ENCODE peak calls at places on chromosome 2, in eight cellular contexts. One of them, this sample, is unnamed.

GRCh38 chr2:25738383-25739343 is 65.3 kb upstream of the DTNB start:
- DNase-seq in progenitor cell of endocrine pancreas: no peak
- DNase-seq in heart right ventricle: no peak
- DNase-seq in brain microvascular endothelial cell: no peak
- DNase-seq in endothelial cell of umbilical vein: no peak
- DNase-seq in stomach: no peak
- DNase-seq in glutamatergic neuron: no peak
- DNase-seq in IMR-90: no peak
- DNase-seq in this sample: no peak

GRCh38 chr2:161353543-161353942 is 45.3 kb downstream of the PSMD14 start:
- DNase-seq in progenitor cell of endocrine pancreas: no peak
- DNase-seq in heart right ventricle: no peak
- DNase-seq in brain microvascular endothelial cell: no peak
- DNase-seq in endothelial cell of umbilical vein: no peak
- DNase-seq in stomach: no peak
- DNase-seq in glutamatergic neuron: no peak
- DNase-seq in IMR-90: peak; percentile 37
- DNase-seq in this sample: no peak

GRCh38 chr2:100606740-100607343 is 44.0 kb downstream of the PDCL3 start:
- DNase-seq in progenitor cell of endocrine pancreas: no peak
- DNase-seq in heart right ventricle: no peak
- DNase-seq in brain microvascular endothelial cell: peak; percentile 46
- DNase-seq in endothelial cell of umbilical vein: peak; percentile 47
- DNase-seq in stomach: no peak
- DNase-seq in glutamatergic neuron: peak; percentile 40
- DNase-seq in IMR-90: peak; percentile 46
- DNase-seq in this sample: peak; percentile 35

GRCh38 chr2:233353769-233354499 is at the start of gene DGKD:
- DNase-seq in progenitor cell of endocrine pancreas: peak; percentile 69
- DNase-seq in heart right ventricle: peak; percentile 75
- DNase-seq in brain microvascular endothelial cell: no peak
- DNase-seq in endothelial cell of umbilical vein: peak; percentile 56
- DNase-seq in stomach: peak; percentile 69
- DNase-seq in glutamatergic neuron: peak; percentile 74
- DNase-seq in IMR-90: no peak
- DNase-seq in this sample: peak; percentile 80

GRCh38 chr2:135913726-135914365 is 37.6 kb upstream of the MCM6 start:
- DNase-seq in progenitor cell of endocrine pancreas: no peak
- DNase-seq in heart right ventricle: no peak
- DNase-seq in brain microvascular endothelial cell: peak; percentile 53
- DNase-seq in endothelial cell of umbilical vein: peak; percentile 59
- DNase-seq in stomach: no peak
- DNase-seq in glutamatergic neuron: no peak
- DNase-seq in IMR-90: peak; percentile 47
- DNase-seq in this sample: peak; percentile 34

GRCh38 chr2:238684362-238685326 is 163.2 kb upstream of the TWIST2 start:
- DNase-seq in progenitor cell of endocrine pancreas: no peak
- DNase-seq in heart right ventricle: no peak
- DNase-seq in brain microvascular endothelial cell: peak; percentile 95
- DNase-seq in endothelial cell of umbilical vein: peak; percentile 16
- DNase-seq in stomach: no peak
- DNase-seq in glutamatergic neuron: no peak
- DNase-seq in IMR-90: peak; percentile 99
- DNase-seq in this sample: no peak

GRCh38 chr2:201996006-201996405 is 37.6 kb upstream of the FZD7 start:
- DNase-seq in progenitor cell of endocrine pancreas: peak; percentile 19
- DNase-seq in heart right ventricle: no peak
- DNase-seq in brain microvascular endothelial cell: no peak
- DNase-seq in endothelial cell of umbilical vein: no peak
- DNase-seq in stomach: no peak
- DNase-seq in glutamatergic neuron: no peak
- DNase-seq in IMR-90: no peak
- DNase-seq in this sample: no peak

GRCh38 chr2:118858485-118859156 is 11.2 kb upstream of the EN1 start:
- DNase-seq in progenitor cell of endocrine pancreas: no peak
- DNase-seq in heart right ventricle: no peak
- DNase-seq in brain microvascular endothelial cell: no peak
- DNase-seq in endothelial cell of umbilical vein: no peak
- DNase-seq in stomach: no peak
- DNase-seq in glutamatergic neuron: peak; percentile 34
- DNase-seq in IMR-90: no peak
- DNase-seq in this sample: peak; percentile 44

GRCh38 chr2:70947556-70948184 is 12.0 kb downstream of the ATP6V1B1 start:
- DNase-seq in progenitor cell of endocrine pancreas: peak; percentile 6
- DNase-seq in heart right ventricle: no peak
- DNase-seq in brain microvascular endothelial cell: peak; percentile 68
- DNase-seq in endothelial cell of umbilical vein: peak; percentile 65
- DNase-seq in stomach: no peak
- DNase-seq in glutamatergic neuron: no peak
- DNase-seq in IMR-90: peak; percentile 75
- DNase-seq in this sample: no peak

GRCh38 chr2:109209412-109209811 is 80.4 kb downstream of the SH3RF3 start:
- DNase-seq in progenitor cell of endocrine pancreas: no peak
- DNase-seq in heart right ventricle: no peak
- DNase-seq in brain microvascular endothelial cell: peak; percentile 51
- DNase-seq in endothelial cell of umbilical vein: peak; percentile 73
- DNase-seq in stomach: no peak
- DNase-seq in glutamatergic neuron: no peak
- DNase-seq in IMR-90: peak; percentile 89
- DNase-seq in this sample: no peak

GRCh38 chr2:9228088-9228751 is 21.6 kb downstream of the ASAP2 start:
- DNase-seq in progenitor cell of endocrine pancreas: no peak
- DNase-seq in heart right ventricle: no peak
- DNase-seq in brain microvascular endothelial cell: peak; percentile 85
- DNase-seq in endothelial cell of umbilical vein: peak; percentile 59
- DNase-seq in stomach: no peak
- DNase-seq in glutamatergic neuron: no peak
- DNase-seq in IMR-90: peak; percentile 88
- DNase-seq in this sample: no peak

GRCh38 chr2:67952066-67952465 is 110.7 kb downstream of the C1D start:
- DNase-seq in progenitor cell of endocrine pancreas: no peak
- DNase-seq in heart right ventricle: no peak
- DNase-seq in brain microvascular endothelial cell: no peak
- DNase-seq in endothelial cell of umbilical vein: no peak
- DNase-seq in stomach: no peak
- DNase-seq in glutamatergic neuron: no peak
- DNase-seq in IMR-90: no peak
- DNase-seq in this sample: no peak

GRCh38 chr2:169693344-169693743 is 861 bp downstream of the CFAP210 start:
- DNase-seq in progenitor cell of endocrine pancreas: no peak
- DNase-seq in heart right ventricle: no peak
- DNase-seq in brain microvascular endothelial cell: no peak
- DNase-seq in endothelial cell of umbilical vein: peak; percentile 31
- DNase-seq in stomach: no peak
- DNase-seq in glutamatergic neuron: no peak
- DNase-seq in IMR-90: no peak
- DNase-seq in this sample: no peak

GRCh38 chr2:53787255-53787910 is 539 bp downstream of the ERLEC1 start:
- DNase-seq in progenitor cell of endocrine pancreas: no peak
- DNase-seq in heart right ventricle: no peak
- DNase-seq in brain microvascular endothelial cell: peak; percentile 10
- DNase-seq in endothelial cell of umbilical vein: peak; percentile 63
- DNase-seq in stomach: no peak
- DNase-seq in glutamatergic neuron: no peak
- DNase-seq in IMR-90: peak; percentile 48
- DNase-seq in this sample: no peak

GRCh38 chr2:27664622-27665363 is 1.1 kb downstream of the SLC4A1AP start:
- DNase-seq in progenitor cell of endocrine pancreas: no peak
- DNase-seq in heart right ventricle: no peak
- DNase-seq in brain microvascular endothelial cell: no peak
- DNase-seq in endothelial cell of umbilical vein: no peak
- DNase-seq in stomach: no peak
- DNase-seq in glutamatergic neuron: no peak
- DNase-seq in IMR-90: no peak
- DNase-seq in this sample: no peak

GRCh38 chr2:170873035-170873692 is 55.9 kb upstream of the GORASP2 start:
- DNase-seq in progenitor cell of endocrine pancreas: peak; percentile 69
- DNase-seq in heart right ventricle: peak; percentile 61
- DNase-seq in brain microvascular endothelial cell: peak; percentile 50
- DNase-seq in endothelial cell of umbilical vein: peak; percentile 79
- DNase-seq in stomach: peak; percentile 76
- DNase-seq in glutamatergic neuron: peak; percentile 84
- DNase-seq in IMR-90: peak; percentile 59
- DNase-seq in this sample: peak; percentile 85

GRCh38 chr2:220000586-220000985 is 373.2 kb downstream of the SLC4A3 start:
- DNase-seq in progenitor cell of endocrine pancreas: no peak
- DNase-seq in heart right ventricle: no peak
- DNase-seq in brain microvascular endothelial cell: no peak
- DNase-seq in endothelial cell of umbilical vein: no peak
- DNase-seq in stomach: no peak
- DNase-seq in glutamatergic neuron: no peak
- DNase-seq in IMR-90: no peak
- DNase-seq in this sample: no peak

GRCh38 chr2:9774266-9774665 is 69.0 kb upstream of the TAF1B start:
- DNase-seq in progenitor cell of endocrine pancreas: no peak
- DNase-seq in heart right ventricle: peak; percentile 69
- DNase-seq in brain microvascular endothelial cell: peak; percentile 18
- DNase-seq in endothelial cell of umbilical vein: no peak
- DNase-seq in stomach: no peak
- DNase-seq in glutamatergic neuron: no peak
- DNase-seq in IMR-90: no peak
- DNase-seq in this sample: no peak

GRCh38 chr2:197311521-197312033 is 997 bp upstream of the ANKRD44 start:
- DNase-seq in progenitor cell of endocrine pancreas: no peak
- DNase-seq in heart right ventricle: no peak
- DNase-seq in brain microvascular endothelial cell: no peak
- DNase-seq in endothelial cell of umbilical vein: no peak
- DNase-seq in stomach: no peak
- DNase-seq in glutamatergic neuron: no peak
- DNase-seq in IMR-90: no peak
- DNase-seq in this sample: no peak

GRCh38 chr2:197309369-197310231 is 980 bp downstream of the ANKRD44 start:
- DNase-seq in progenitor cell of endocrine pancreas: peak; percentile 12
- DNase-seq in heart right ventricle: peak; percentile 23
- DNase-seq in brain microvascular endothelial cell: no peak
- DNase-seq in endothelial cell of umbilical vein: no peak
- DNase-seq in stomach: peak; percentile 41
- DNase-seq in glutamatergic neuron: peak; percentile 42
- DNase-seq in IMR-90: no peak
- DNase-seq in this sample: no peak

GRCh38 chr2:197310940-197311485 is 433 bp upstream of the ANKRD44 start:
- DNase-seq in progenitor cell of endocrine pancreas: no peak
- DNase-seq in heart right ventricle: no peak
- DNase-seq in brain microvascular endothelial cell: no peak
- DNase-seq in endothelial cell of umbilical vein: no peak
- DNase-seq in stomach: no peak
- DNase-seq in glutamatergic neuron: no peak
- DNase-seq in IMR-90: no peak
- DNase-seq in this sample: no peak

GRCh38 chr2:197308635-197309368 is 1.8 kb downstream of the ANKRD44 start:
- DNase-seq in progenitor cell of endocrine pancreas: no peak
- DNase-seq in heart right ventricle: no peak
- DNase-seq in brain microvascular endothelial cell: no peak
- DNase-seq in endothelial cell of umbilical vein: no peak
- DNase-seq in stomach: no peak
- DNase-seq in glutamatergic neuron: no peak
- DNase-seq in IMR-90: no peak
- DNase-seq in this sample: no peak

DNA sequence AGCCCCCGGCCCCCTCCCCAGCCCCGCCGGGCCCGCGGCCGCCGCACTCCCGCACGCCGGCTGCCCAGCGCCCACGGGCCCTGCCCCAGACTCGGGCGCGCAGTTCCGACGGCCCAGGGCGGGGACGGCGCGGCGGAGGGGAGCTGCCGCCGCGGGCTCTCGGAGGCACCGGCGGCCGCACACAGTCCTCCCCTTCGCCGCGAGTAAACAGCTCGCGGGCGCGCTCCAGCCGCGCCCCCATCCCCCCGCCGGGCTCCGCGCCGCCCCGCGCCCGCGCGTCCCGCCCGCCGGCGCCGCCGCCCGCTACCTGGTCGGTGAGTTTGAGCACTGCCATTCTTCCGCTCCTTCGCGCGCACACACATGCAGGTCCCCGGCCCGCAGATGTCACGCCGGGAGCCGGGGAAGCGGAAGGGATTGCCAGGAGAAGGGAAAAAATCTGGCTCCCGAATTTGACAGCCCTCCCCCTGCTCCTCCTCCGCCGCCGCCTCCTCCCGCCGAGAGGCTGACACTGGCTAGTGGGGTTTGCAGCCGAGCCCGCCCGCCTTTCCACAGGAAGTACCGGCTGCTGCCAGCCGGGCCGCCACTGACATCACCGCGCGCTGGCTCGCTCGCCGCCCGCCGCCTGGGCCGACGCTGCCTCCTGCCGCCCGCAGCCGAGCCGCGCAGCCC is at the start of gene ANKRD44:
- DNase-seq in progenitor cell of endocrine pancreas: peak; percentile 67
- DNase-seq in heart right ventricle: peak; percentile 93
- DNase-seq in brain microvascular endothelial cell: peak; percentile 71
- DNase-seq in endothelial cell of umbilical vein: peak; percentile 72
- DNase-seq in stomach: peak; percentile 89
- DNase-seq in glutamatergic neuron: peak; percentile 90
- DNase-seq in IMR-90: peak; percentile 80
- DNase-seq in this sample: peak; percentile 86
- TF ChIP-seq CTCF in progenitor cell of endocrine pancreas: peak; percentile 37
- TF ChIP-seq CTCF in heart right ventricle: peak; percentile 16
- TF ChIP-seq CTCF in brain microvascular endothelial cell: peak; percentile 3
- TF ChIP-seq CTCF in endothelial cell of umbilical vein: no peak
- TF ChIP-seq CTCF in stomach: peak; percentile 55
- TF ChIP-seq CTCF in glutamatergic neuron: no peak
- TF ChIP-seq CTCF in IMR-90: peak; percentile 61
- TF ChIP-seq CTCF in this sample: no peak

GRCh38 chr2:225040862-225041209 is 1.4 kb downstream of the DOCK10 start:
- DNase-seq in progenitor cell of endocrine pancreas: no peak
- DNase-seq in heart right ventricle: no peak
- DNase-seq in brain microvascular endothelial cell: no peak
- DNase-seq in endothelial cell of umbilical vein: no peak
- DNase-seq in stomach: no peak
- DNase-seq in glutamatergic neuron: no peak
- DNase-seq in IMR-90: peak; percentile 9
- DNase-seq in this sample: no peak
- TF ChIP-seq CTCF in progenitor cell of endocrine pancreas: no peak
- TF ChIP-seq CTCF in heart right ventricle: no peak
- TF ChIP-seq CTCF in brain microvascular endothelial cell: no peak
- TF ChIP-seq CTCF in endothelial cell of umbilical vein: no peak
- TF ChIP-seq CTCF in stomach: no peak
- TF ChIP-seq CTCF in glutamatergic neuron: no peak
- TF ChIP-seq CTCF in IMR-90: no peak
- TF ChIP-seq CTCF in this sample: no peak

GRCh38 chr2:164145093-164145987 is 409.5 kb upstream of the FIGN start:
- DNase-seq in progenitor cell of endocrine pancreas: no peak
- DNase-seq in heart right ventricle: no peak
- DNase-seq in brain microvascular endothelial cell: peak; percentile 57
- DNase-seq in endothelial cell of umbilical vein: no peak
- DNase-seq in stomach: no peak
- DNase-seq in glutamatergic neuron: no peak
- DNase-seq in IMR-90: peak; percentile 43
- DNase-seq in this sample: no peak
- TF ChIP-seq CTCF in progenitor cell of endocrine pancreas: no peak
- TF ChIP-seq CTCF in heart right ventricle: no peak
- TF ChIP-seq CTCF in brain microvascular endothelial cell: no peak
- TF ChIP-seq CTCF in endothelial cell of umbilical vein: no peak
- TF ChIP-seq CTCF in stomach: no peak
- TF ChIP-seq CTCF in glutamatergic neuron: no peak
- TF ChIP-seq CTCF in IMR-90: no peak
- TF ChIP-seq CTCF in this sample: no peak

DNA sequence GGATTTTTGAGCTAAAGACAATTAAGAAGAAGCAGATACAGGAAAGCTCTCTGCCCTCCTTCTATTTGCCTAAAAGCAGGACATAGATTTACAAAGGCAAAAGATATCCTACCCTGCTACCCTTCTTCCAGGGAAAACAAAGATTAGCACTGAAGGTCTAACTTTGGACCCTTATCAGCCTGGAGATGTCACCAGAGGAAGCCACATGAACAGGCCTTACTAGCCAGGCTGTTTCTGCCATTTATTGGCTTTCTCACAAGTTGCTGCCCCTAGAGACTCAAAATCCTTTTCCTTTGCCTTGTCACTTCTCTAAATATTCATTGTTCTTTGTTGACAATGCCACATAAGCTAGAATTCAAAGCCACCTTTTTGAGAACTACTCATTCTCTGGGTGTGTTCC is 147.3 kb downstream of the B3GNT2 start:
- DNase-seq in progenitor cell of endocrine pancreas: no peak
- DNase-seq in heart right ventricle: no peak
- DNase-seq in brain microvascular endothelial cell: no peak
- DNase-seq in endothelial cell of umbilical vein: no peak
- DNase-seq in stomach: no peak
- DNase-seq in glutamatergic neuron: no peak
- DNase-seq in IMR-90: no peak
- DNase-seq in this sample: no peak
- TF ChIP-seq CTCF in progenitor cell of endocrine pancreas: no peak
- TF ChIP-seq CTCF in heart right ventricle: no peak
- TF ChIP-seq CTCF in brain microvascular endothelial cell: no peak
- TF ChIP-seq CTCF in endothelial cell of umbilical vein: no peak
- TF ChIP-seq CTCF in stomach: no peak
- TF ChIP-seq CTCF in glutamatergic neuron: no peak
- TF ChIP-seq CTCF in IMR-90: no peak
- TF ChIP-seq CTCF in this sample: no peak